ENCODE peak calls at places on chromosomes 12 and 14, in five cellular contexts. One of them, this sample, is unnamed.

GRCh38 chr14:101246894-101247853 is 314.1 kb upstream of the DIO3 start:
- DNase-seq in neural progenitor cell: no peak
- DNase-seq in Karpas-422: no peak
- DNase-seq in H9: no peak
- DNase-seq in GM23248: no peak
- DNase-seq in this sample: no peak

GRCh38 chr12:120842595-120842994 is 61.6 kb downstream of the SPPL3 start:
- DNase-seq in GM23248: no peak
- DNase-seq in H9: no peak
- DNase-seq in Karpas-422: no peak
- DNase-seq in neural progenitor cell: peak
- DNase-seq in this sample: no peak

GRCh38 chr12:120376009-120376408 is 7.0 kb upstream of the MSI1 start:
- DNase-seq in Karpas-422: no peak
- DNase-seq in GM23248: no peak
- DNase-seq in neural progenitor cell: no peak
- DNase-seq in H9: no peak
- DNase-seq in this sample: no peak

GRCh38 chr12:116601524-116601923 is 42.3 kb downstream of the MAP1LC3B2 start:
- DNase-seq in Karpas-422: no peak
- DNase-seq in GM23248: peak
- DNase-seq in H9: no peak
- DNase-seq in neural progenitor cell: no peak
- DNase-seq in this sample: no peak

GRCh38 chr12:59149995-59150642 is 229.8 kb upstream of the LRIG3 start:
- DNase-seq in H9: no peak
- DNase-seq in Karpas-422: peak
- DNase-seq in neural progenitor cell: peak
- DNase-seq in GM23248: peak
- DNase-seq in this sample: peak

GRCh38 chr12:39972119-39972518 is 133.8 kb downstream of the SLC2A13 start:
- DNase-seq in neural progenitor cell: no peak
- DNase-seq in GM23248: peak
- DNase-seq in Karpas-422: no peak
- DNase-seq in H9: no peak
- DNase-seq in this sample: no peak

GRCh38 chr12:32583535-32583934 is 95.6 kb upstream of the DNM1L start:
- DNase-seq in neural progenitor cell: no peak
- DNase-seq in Karpas-422: no peak
- DNase-seq in H9: no peak
- DNase-seq in GM23248: peak
- DNase-seq in this sample: no peak

GRCh38 chr12:89261982-89262381 is 90.3 kb downstream of the DUSP6 start:
- DNase-seq in neural progenitor cell: no peak
- DNase-seq in H9: no peak
- DNase-seq in Karpas-422: no peak
- DNase-seq in GM23248: no peak
- DNase-seq in this sample: no peak

GRCh38 chr12:94207467-94208432 is 59.4 kb downstream of the PLXNC1 start:
- DNase-seq in H9: no peak
- DNase-seq in neural progenitor cell: no peak
- DNase-seq in GM23248: no peak
- DNase-seq in Karpas-422: peak
- DNase-seq in this sample: peak

GRCh38 chr14:22794533-22794932 is 20.7 kb downstream of the SLC7A7 start:
- DNase-seq in GM23248: no peak
- DNase-seq in Karpas-422: peak
- DNase-seq in neural progenitor cell: no peak
- DNase-seq in H9: no peak
- DNase-seq in this sample: peak

GRCh38 chr12:87995581-87996178 is 33.5 kb downstream of the C12orf50 start:
- DNase-seq in Karpas-422: peak
- DNase-seq in GM23248: peak
- DNase-seq in neural progenitor cell: peak
- DNase-seq in H9: peak
- DNase-seq in this sample: peak

GRCh38 chr14:86013663-86014062 is 483.7 kb downstream of the FLRT2 start:
- DNase-seq in Karpas-422: no peak
- DNase-seq in neural progenitor cell: no peak
- DNase-seq in H9: no peak
- DNase-seq in GM23248: no peak
- DNase-seq in this sample: no peak

GRCh38 chr12:2165021-2165420 is 112.2 kb downstream of the CACNA1C start:
- DNase-seq in GM23248: no peak
- DNase-seq in Karpas-422: no peak
- DNase-seq in H9: no peak
- DNase-seq in neural progenitor cell: no peak
- DNase-seq in this sample: no peak

GRCh38 chr12:58306266-58306995 is 365.1 kb downstream of the ATP23 start:
- DNase-seq in neural progenitor cell: no peak
- DNase-seq in H9: no peak
- DNase-seq in Karpas-422: no peak
- DNase-seq in GM23248: peak
- DNase-seq in this sample: no peak

GRCh38 chr14:88592016-88592415 is 29.2 kb downstream of the ZC3H14 start:
- DNase-seq in H9: no peak
- DNase-seq in neural progenitor cell: no peak
- DNase-seq in GM23248: no peak
- DNase-seq in Karpas-422: no peak
- DNase-seq in this sample: no peak

GRCh38 chr14:95876769-95877490 is at the start of gene TUNAR:
- DNase-seq in neural progenitor cell: peak
- DNase-seq in GM23248: peak
- DNase-seq in H9: peak
- DNase-seq in Karpas-422: no peak
- DNase-seq in this sample: no peak

GRCh38 chr14:91202234-91202974 is 42.1 kb downstream of the GPR68 start:
- DNase-seq in Karpas-422: no peak
- DNase-seq in neural progenitor cell: peak
- DNase-seq in GM23248: peak
- DNase-seq in H9: no peak
- DNase-seq in this sample: no peak

GRCh38 chr12:47396902-47397663 is 308.7 kb downstream of the RPAP3 start:
- DNase-seq in H9: no peak
- DNase-seq in GM23248: no peak
- DNase-seq in Karpas-422: peak
- DNase-seq in neural progenitor cell: no peak
- DNase-seq in this sample: no peak
- H2AFZ ChIP-seq in H9: no peak
- H2AFZ ChIP-seq in GM23248: peak
- H2AFZ ChIP-seq in Karpas-422: peak
- H2AFZ ChIP-seq in neural progenitor cell: no peak
- H2AFZ ChIP-seq in this sample: peak

DNA sequence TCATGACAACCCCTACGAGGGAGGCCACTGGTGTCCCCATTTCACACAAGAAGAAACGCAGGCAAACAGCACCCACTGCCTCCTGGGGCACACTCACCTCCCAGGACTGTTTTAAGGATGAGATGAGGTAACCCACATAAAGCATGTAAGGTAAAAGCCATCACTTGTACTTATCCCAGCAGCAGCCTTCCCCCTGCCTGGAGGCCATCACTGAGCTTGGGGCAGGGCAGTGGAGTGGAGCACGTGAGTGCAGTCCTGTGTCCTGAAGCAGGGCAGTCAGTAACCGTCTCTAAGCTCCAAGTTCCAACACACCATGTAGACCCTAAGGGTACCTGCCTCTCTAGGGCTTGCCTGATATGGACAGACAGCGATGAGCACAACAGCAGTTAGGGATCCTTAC is 1.7 kb downstream of the POLE start:
- DNase-seq in GM23248: no peak
- DNase-seq in Karpas-422: no peak
- DNase-seq in neural progenitor cell: no peak
- DNase-seq in H9: no peak
- DNase-seq in this sample: no peak
- H2AFZ ChIP-seq in GM23248: no peak
- H2AFZ ChIP-seq in Karpas-422: no peak
- H2AFZ ChIP-seq in neural progenitor cell: no peak
- H2AFZ ChIP-seq in H9: no peak
- H2AFZ ChIP-seq in this sample: no peak

GRCh38 chr14:99602788-99603415 is 1.1 kb downstream of the CCDC85C start:
- DNase-seq in Karpas-422: no peak
- DNase-seq in GM23248: no peak
- DNase-seq in H9: no peak
- DNase-seq in neural progenitor cell: peak
- DNase-seq in this sample: no peak
- H2AFZ ChIP-seq in Karpas-422: no peak
- H2AFZ ChIP-seq in GM23248: no peak
- H2AFZ ChIP-seq in H9: no peak
- H2AFZ ChIP-seq in neural progenitor cell: no peak
- H2AFZ ChIP-seq in this sample: no peak

GRCh38 chr14:24308342-24309124 is 756 bp upstream of the CIDEB start:
- DNase-seq in neural progenitor cell: no peak
- DNase-seq in GM23248: no peak
- DNase-seq in H9: no peak
- DNase-seq in Karpas-422: no peak
- DNase-seq in this sample: no peak

GRCh38 chr14:24310387-24310665 is 386 bp downstream of the LTB4R2 start:
- DNase-seq in Karpas-422: no peak
- DNase-seq in GM23248: no peak
- DNase-seq in neural progenitor cell: no peak
- DNase-seq in H9: no peak
- DNase-seq in this sample: no peak

GRCh38 chr14:24307575-24308341 is at the start of gene CIDEB:
- DNase-seq in H9: peak
- DNase-seq in neural progenitor cell: peak
- DNase-seq in GM23248: peak
- DNase-seq in Karpas-422: peak
- DNase-seq in this sample: peak

GRCh38 chr14:24310666-24311604 is at the start of gene LTB4R:
- DNase-seq in Karpas-422: peak
- DNase-seq in neural progenitor cell: no peak
- DNase-seq in GM23248: peak
- DNase-seq in H9: no peak
- DNase-seq in this sample: peak

DNA sequence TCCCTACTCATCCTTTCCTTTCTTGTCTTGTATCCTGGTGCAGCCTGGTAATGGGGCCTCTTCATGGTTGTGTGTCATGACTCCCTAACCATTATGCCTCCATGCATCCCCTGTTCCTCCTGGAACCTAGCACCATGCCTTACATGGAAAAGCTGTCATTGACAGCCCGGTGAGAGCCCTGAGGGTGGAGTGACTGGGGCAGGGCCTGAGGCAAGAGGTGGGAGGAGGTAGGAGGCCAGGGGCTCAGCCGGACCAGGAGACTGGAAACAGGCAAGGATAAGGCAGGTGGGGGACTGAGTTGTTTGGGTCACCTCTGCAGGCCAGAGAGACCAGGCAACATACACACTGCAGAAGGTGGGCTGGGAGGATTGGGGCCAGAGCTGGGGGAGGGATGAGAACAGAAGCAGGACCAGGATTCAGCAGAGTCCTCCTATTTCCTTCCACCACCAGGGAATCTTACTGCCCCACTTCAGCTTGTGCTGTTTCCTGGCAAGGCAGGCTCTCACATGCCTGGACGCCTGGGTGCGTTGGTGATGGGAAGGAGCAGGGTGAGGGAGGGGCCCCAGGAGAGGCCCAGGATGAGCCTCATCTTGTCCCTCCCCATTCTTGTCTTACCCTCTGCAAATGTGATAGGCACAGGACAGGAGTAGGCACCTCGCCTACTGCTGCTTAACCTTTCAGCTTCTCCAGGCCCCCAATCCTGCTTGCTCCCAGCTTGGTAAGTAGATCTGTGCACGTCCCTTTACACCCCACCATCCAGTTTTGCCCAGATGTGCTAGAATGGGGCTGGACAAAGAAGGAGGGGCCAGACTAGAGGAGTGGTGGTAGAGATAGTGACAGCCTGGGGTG is at the start of gene LTB4R2:
- DNase-seq in H9: no peak
- DNase-seq in Karpas-422: no peak
- DNase-seq in GM23248: no peak
- DNase-seq in neural progenitor cell: no peak
- DNase-seq in this sample: no peak
- H2AFZ ChIP-seq in H9: no peak
- H2AFZ ChIP-seq in Karpas-422: no peak
- H2AFZ ChIP-seq in GM23248: peak
- H2AFZ ChIP-seq in neural progenitor cell: no peak
- H2AFZ ChIP-seq in this sample: no peak

DNA sequence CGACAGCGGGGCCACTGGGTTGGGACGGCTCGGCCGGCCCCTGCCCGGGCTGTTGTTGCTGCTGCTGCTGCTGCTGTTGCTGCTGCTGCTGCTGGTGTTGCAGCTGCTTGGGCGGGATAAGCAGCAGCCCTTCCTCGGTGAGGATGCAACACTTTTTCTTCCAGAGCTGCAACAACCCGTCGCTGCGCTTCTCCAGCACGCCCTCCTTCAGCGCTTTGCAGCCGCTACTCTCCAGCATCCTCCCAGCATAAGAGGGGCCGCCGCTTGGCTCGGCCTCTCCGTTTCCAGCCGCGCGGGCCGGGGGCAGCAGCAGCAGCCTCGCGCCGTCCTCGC is 529 bp downstream of the PHLDA1 start:
- DNase-seq in neural progenitor cell: no peak
- DNase-seq in GM23248: no peak
- DNase-seq in H9: no peak
- DNase-seq in Karpas-422: peak
- DNase-seq in this sample: no peak
- H2AFZ ChIP-seq in neural progenitor cell: peak
- H2AFZ ChIP-seq in GM23248: peak
- H2AFZ ChIP-seq in H9: no peak
- H2AFZ ChIP-seq in Karpas-422: no peak
- H2AFZ ChIP-seq in this sample: peak

GRCh38 chr14:102982852-102983470 is 60.5 kb downstream of the AMN start:
- DNase-seq in neural progenitor cell: no peak
- DNase-seq in H9: no peak
- DNase-seq in Karpas-422: no peak
- DNase-seq in GM23248: no peak
- DNase-seq in this sample: no peak
- H2AFZ ChIP-seq in neural progenitor cell: no peak
- H2AFZ ChIP-seq in H9: no peak
- H2AFZ ChIP-seq in Karpas-422: no peak
- H2AFZ ChIP-seq in GM23248: no peak
- H2AFZ ChIP-seq in this sample: no peak

GRCh38 chr14:59127437-59127732 is 61.1 kb upstream of the DAAM1 start:
- DNase-seq in Karpas-422: no peak
- DNase-seq in neural progenitor cell: no peak
- DNase-seq in GM23248: no peak
- DNase-seq in H9: no peak
- DNase-seq in this sample: no peak
- H2AFZ ChIP-seq in Karpas-422: no peak
- H2AFZ ChIP-seq in neural progenitor cell: no peak
- H2AFZ ChIP-seq in GM23248: no peak
- H2AFZ ChIP-seq in H9: no peak
- H2AFZ ChIP-seq in this sample: peak

GRCh38 chr12:102562836-102563425 is 82.6 kb upstream of the IGF1 start:
- DNase-seq in H9: no peak
- DNase-seq in neural progenitor cell: no peak
- DNase-seq in Karpas-422: no peak
- DNase-seq in GM23248: no peak
- DNase-seq in this sample: no peak
- H2AFZ ChIP-seq in H9: peak
- H2AFZ ChIP-seq in neural progenitor cell: peak
- H2AFZ ChIP-seq in Karpas-422: no peak
- H2AFZ ChIP-seq in GM23248: no peak
- H2AFZ ChIP-seq in this sample: no peak

GRCh38 chr12:114263031-114263825 is 142.7 kb downstream of the TBX5 start:
- DNase-seq in Karpas-422: no peak
- DNase-seq in neural progenitor cell: no peak
- DNase-seq in GM23248: peak
- DNase-seq in H9: no peak
- DNase-seq in this sample: no peak
- H2AFZ ChIP-seq in Karpas-422: no peak
- H2AFZ ChIP-seq in neural progenitor cell: no peak
- H2AFZ ChIP-seq in GM23248: no peak
- H2AFZ ChIP-seq in H9: no peak
- H2AFZ ChIP-seq in this sample: no peak

This sample was measured in OCI-LY7.